ENCODE peak calls at places on chromosomes 3 and 15, in six cellular contexts. C is GM23338, G is GM23248, H is MM.1S, X is hepatocyte, M is Karpas-422. P is an unnamed sample.
A peak's percentile ranks its signal among the peaks of the same experiment; 100 is the strongest.

GRCh38 chr3:8482263-8482662 is 19.4 kb upstream of the LMCD1 start:
- DNase-seq in C (no peak), G (peak; percentile 12), H (no peak), M (no peak), X (no peak), P (no peak)

GRCh38 chr3:61601831-61602230 is 40.5 kb downstream of the PTPRG start:
- DNase-seq in H (no peak), M (no peak), G (peak; percentile 47), X (peak; percentile 14), C (no peak), P (no peak)

GRCh38 chr15:48592221-48592731 is 53.2 kb downstream of the FBN1 start:
- DNase-seq in M (no peak), G (peak; percentile 96), C (no peak), X (peak; percentile 25), H (no peak), P (no peak)

GRCh38 chr3:194364652-194365434 is 4.7 kb downstream of the LRRC15 start:
- DNase-seq in X (peak; percentile 44), G (peak; percentile 89), M (no peak), H (no peak), C (no peak), P (no peak)

GRCh38 chr15:88256261-88257230 is at the start of gene NTRK3:
- DNase-seq in X (peak; percentile 38), G (peak; percentile 44), C (peak; percentile 78), M (no peak), H (peak; percentile 47), P (no peak)

GRCh38 chr15:66956672-66957540 is 108.5 kb upstream of the SMAD3 start:
- DNase-seq in C (no peak), M (no peak), H (no peak), X (no peak), G (no peak), P (peak; percentile 79)

GRCh38 chr3:161305095-161305991 is 66.0 kb downstream of the SPTSSB start:
- DNase-seq in M (peak; percentile 66), H (peak; percentile 26), C (peak; percentile 63), X (peak; percentile 25), G (peak; percentile 56), P (peak; percentile 64)

GRCh38 chr3:64533565-64534317 is 154.1 kb downstream of the ADAMTS9 start:
- DNase-seq in X (peak; percentile 95), H (peak; percentile 83), M (peak; percentile 86), C (peak; percentile 96), G (peak; percentile 90), P (peak; percentile 64)

GRCh38 chr3:175851541-175851940 is 992.4 kb downstream of the NAALADL2 start:
- DNase-seq in M (no peak), H (no peak), G (no peak), X (no peak), C (no peak), P (no peak)

GRCh38 chr15:48645558-48646330 is at the start of gene FBN1:
- DNase-seq in C (peak; percentile 86), H (peak; percentile 64), M (no peak), G (peak; percentile 95), X (peak; percentile 84), P (peak; percentile 28)

GRCh38 chr3:187735837-187736236 is 9.4 kb downstream of the BCL6 start:
- DNase-seq in H (no peak), X (no peak), G (peak; percentile 32), C (no peak), M (peak; percentile 56), P (no peak)
- H3K9me2 ChIP-seq in H (no peaks in the 10 kb centered on the region), X (no peaks in the 10 kb centered on the region), G (no peaks in the 10 kb centered on the region), C (no peaks in the 10 kb centered on the region), M (no peaks in the 10 kb centered on the region), P (no peaks in the 10 kb centered on the region)

GRCh38 chr3:30858894-30859389 is 35.5 kb downstream of the GADL1 start:
- DNase-seq in H (no peak), G (no peak), C (no peak), X (no peak), M (no peak), P (no peak)

GRCh38 chr3:30864836-30865235 is 29.6 kb downstream of the GADL1 start:
- DNase-seq in C (no peak), X (no peak), G (peak; percentile 40), H (no peak), M (no peak), P (peak; percentile 27)

DNA sequence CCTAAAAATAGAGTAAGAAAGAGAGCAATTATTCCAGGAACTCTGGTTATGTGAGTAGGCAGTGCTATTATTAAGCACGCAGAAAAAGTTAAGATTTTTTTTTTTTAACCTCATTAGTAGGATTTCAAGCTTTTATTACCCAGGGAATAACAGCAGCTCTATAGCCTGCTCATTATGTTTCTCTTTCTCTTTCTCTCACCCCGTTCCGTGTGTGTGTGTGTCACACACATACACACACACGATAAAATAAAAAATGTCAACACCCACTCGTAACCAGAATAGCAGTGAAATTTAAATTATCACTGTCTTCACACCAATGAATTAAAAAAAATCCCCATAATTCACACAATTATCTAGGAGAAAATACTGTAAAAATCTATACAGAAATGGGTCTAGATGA is 30.3 kb downstream of the GADL1 start:
- DNase-seq in C (no peak), G (no peak), M (no peak), X (no peak), H (no peak), P (no peak)
- H3K9me2 ChIP-seq in C (no peaks in the 10 kb centered on the region), G (no peaks in the 10 kb centered on the region), M (no peaks in the 10 kb centered on the region), X (no peaks in the 10 kb centered on the region), H (no peaks in the 10 kb centered on the region), P (no peaks in the 10 kb centered on the region)

GRCh38 chr3:150759319-150759718 is 3.6 kb downstream of the SIAH2 start:
- DNase-seq in M (no peak), C (no peak), G (peak; percentile 61), X (no peak), H (no peak), P (peak; percentile 88)
- H3K9me2 ChIP-seq in M (no peaks in the 10 kb centered on the region), C (no peaks in the 10 kb centered on the region), G (no peaks in the 10 kb centered on the region), X (no peaks in the 10 kb centered on the region), H (no peaks in the 10 kb centered on the region), P (no peaks in the 10 kb centered on the region)

DNA sequence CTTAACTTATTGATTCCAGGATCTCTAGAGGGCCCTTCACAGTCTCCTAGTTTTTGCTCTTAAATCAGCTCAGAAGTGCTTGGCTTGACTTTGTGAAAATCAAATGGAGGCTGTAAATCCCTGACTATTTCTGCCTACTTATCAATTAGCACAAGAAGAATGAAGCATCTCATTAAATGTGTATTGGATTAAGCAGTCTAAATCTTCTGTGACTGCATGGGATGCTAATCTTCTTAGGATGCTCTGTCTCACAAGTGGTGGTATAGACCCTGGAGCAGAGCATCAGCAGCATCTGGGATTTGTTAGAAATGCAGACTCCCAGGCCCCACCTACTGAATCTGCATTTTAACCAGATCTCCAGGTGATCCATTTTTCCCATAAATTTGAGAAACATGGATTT is 488.7 kb downstream of the AGBL1 start:
- DNase-seq in G (no peak), C (no peak), M (no peak), H (no peak), X (no peak), P (no peak)
- H3K9me2 ChIP-seq in G (no peaks in the 10 kb centered on the region), C (peaks cover 8% of the 10 kb centered on the region), M (no peaks in the 10 kb centered on the region), H (no peaks in the 10 kb centered on the region), X (no peaks in the 10 kb centered on the region), P (no peaks in the 10 kb centered on the region)

DNA sequence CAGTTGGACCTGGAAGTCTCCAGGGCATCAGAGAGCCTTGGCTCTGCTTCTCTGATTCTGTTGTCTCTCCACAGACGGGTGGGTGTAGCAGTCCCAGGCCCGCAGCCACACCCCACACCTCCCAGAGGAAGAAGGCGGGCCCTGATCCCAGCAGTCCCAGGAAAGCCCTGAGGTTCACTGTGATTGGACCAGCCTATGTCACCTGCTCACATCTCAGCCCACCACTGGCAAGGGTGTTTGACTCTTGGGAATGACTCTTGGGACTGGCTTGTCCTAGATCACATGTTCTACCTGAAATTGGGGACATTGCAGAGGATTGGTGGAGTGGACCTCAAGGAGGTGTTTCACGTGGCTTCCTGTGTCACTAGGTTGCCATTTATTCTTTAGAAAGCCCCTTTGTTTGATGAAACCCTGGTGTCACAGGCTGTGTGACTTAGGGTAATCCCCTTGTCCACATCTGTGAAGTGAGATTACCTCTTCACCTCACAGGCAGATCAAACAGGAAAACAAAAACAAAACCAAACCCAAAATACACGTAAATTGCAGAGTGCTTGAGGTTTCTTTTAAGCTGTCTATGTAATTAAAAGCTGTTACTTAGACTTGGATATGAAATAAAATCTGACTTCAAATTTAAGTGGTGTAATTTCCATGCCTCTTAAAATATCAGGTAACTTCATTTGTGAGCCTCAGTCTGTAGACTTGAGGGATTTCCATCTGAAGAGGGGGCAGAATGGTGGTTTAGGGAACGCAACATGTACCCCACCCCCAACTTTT is 26.7 kb downstream of the FLNB start:
- DNase-seq in C (peak; percentile 41), G (no peak), H (peak; percentile 90), M (no peak), X (no peak), P (no peak)
- H3K9me2 ChIP-seq in C (no peaks in the 10 kb centered on the region), G (no peaks in the 10 kb centered on the region), H (no peaks in the 10 kb centered on the region), M (no peaks in the 10 kb centered on the region), X (no peaks in the 10 kb centered on the region), P (no peaks in the 10 kb centered on the region)

DNA sequence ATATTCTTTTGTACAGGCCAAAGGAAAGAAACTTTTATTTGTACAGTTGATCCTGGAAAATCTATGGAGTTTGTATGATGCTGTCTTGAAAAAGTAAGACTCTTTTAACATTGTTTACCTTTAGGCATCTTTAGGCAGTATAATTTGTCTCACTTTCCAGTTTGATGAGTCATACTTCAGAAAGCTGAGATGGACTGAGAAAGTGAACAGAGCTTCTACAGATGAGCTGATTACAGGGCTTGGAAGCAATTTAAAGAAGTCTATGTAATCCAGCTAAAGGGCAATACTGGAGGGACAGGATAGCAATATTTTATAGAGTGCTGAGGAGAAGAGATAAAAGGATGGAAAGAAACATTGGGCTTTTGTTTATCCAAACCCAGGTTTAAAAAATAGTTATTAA is 123.5 kb upstream of the GOLGA6L4 start:
- DNase-seq in C (no peak), H (no peak), M (no peak), G (no peak), X (peak; percentile 32), P (peak; percentile 65)
- H3K9me2 ChIP-seq in C (no peaks in the 10 kb centered on the region), H (no peaks in the 10 kb centered on the region), M (no peaks in the 10 kb centered on the region), G (no peaks in the 10 kb centered on the region), X (no peaks in the 10 kb centered on the region), P (no peaks in the 10 kb centered on the region)

P was measured in PC-3.